ENCODE peak calls at places on chromosomes 1 and 21, in four cellular contexts. One of them, this sample, is unnamed.

GRCh38 chr1:210489491-210489890 is 160.8 kb downstream of the HHAT start:
- DNase-seq in K562: no peak
- DNase-seq in WTC11: no peak
- DNase-seq in HepG2: no peak
- DNase-seq in this sample: no peak

GRCh38 chr21:46062471-46063211 is 35.3 kb upstream of the COL6A2 start:
- DNase-seq in K562: no peak
- DNase-seq in WTC11: no peak
- DNase-seq in HepG2: no peak
- DNase-seq in this sample: no peak

GRCh38 chr1:214404154-214404553 is 123.2 kb downstream of the SMYD2 start:
- DNase-seq in K562: no peak
- DNase-seq in WTC11: no peak
- DNase-seq in HepG2: no peak
- DNase-seq in this sample: no peak

GRCh38 chr1:100328133-100328532 is 24.2 kb upstream of the CDC14A start:
- DNase-seq in K562: no peak
- DNase-seq in WTC11: no peak
- DNase-seq in HepG2: no peak
- DNase-seq in this sample: no peak

GRCh38 chr1:44594353-44594752 is 79.9 kb downstream of the TMEM53 start:
- DNase-seq in K562: no peak
- DNase-seq in WTC11: no peak
- DNase-seq in HepG2: no peak
- DNase-seq in this sample: no peak

GRCh38 chr1:24221246-24221645 is 34.2 kb upstream of the IFNLR1 start:
- DNase-seq in K562: no peak
- DNase-seq in WTC11: no peak
- DNase-seq in HepG2: no peak
- DNase-seq in this sample: no peak

GRCh38 chr1:50697440-50698421 is 262.3 kb downstream of the FAF1 start:
- DNase-seq in K562: no peak
- DNase-seq in WTC11: no peak
- DNase-seq in HepG2: no peak
- DNase-seq in this sample: no peak

GRCh38 chr1:4935807-4936206 is 281.4 kb downstream of the AJAP1 start:
- DNase-seq in K562: no peak
- DNase-seq in WTC11: no peak
- DNase-seq in HepG2: no peak
- DNase-seq in this sample: no peak

GRCh38 chr1:202105571-202106339 is 17.0 kb upstream of the GPR37L1 start:
- DNase-seq in K562: peak
- DNase-seq in WTC11: peak
- DNase-seq in HepG2: no peak
- DNase-seq in this sample: no peak

GRCh38 chr1:236131916-236132315 is 10.4 kb upstream of the GPR137B start:
- DNase-seq in K562: no peak
- DNase-seq in WTC11: no peak
- DNase-seq in HepG2: no peak
- DNase-seq in this sample: no peak

GRCh38 chr1:86201321-86201720 is 44.7 kb upstream of the COL24A1 start:
- DNase-seq in K562: no peak
- DNase-seq in WTC11: no peak
- DNase-seq in HepG2: no peak
- DNase-seq in this sample: no peak

GRCh38 chr1:227893696-227894305 is 53.9 kb downstream of the WNT9A start:
- DNase-seq in K562: no peak
- DNase-seq in WTC11: no peak
- DNase-seq in HepG2: no peak
- DNase-seq in this sample: no peak

GRCh38 chr1:101820080-101820479 is 176.6 kb downstream of the OLFM3 start:
- DNase-seq in K562: no peak
- DNase-seq in WTC11: no peak
- DNase-seq in HepG2: peak
- DNase-seq in this sample: peak

GRCh38 chr1:156378557-156378956 is 9.5 kb downstream of the RHBG start:
- DNase-seq in K562: no peak
- DNase-seq in WTC11: no peak
- DNase-seq in HepG2: no peak
- DNase-seq in this sample: no peak

GRCh38 chr1:147811273-147811672 is 50.9 kb upstream of the GJA5 start:
- DNase-seq in K562: no peak
- DNase-seq in WTC11: no peak
- DNase-seq in HepG2: no peak
- DNase-seq in this sample: no peak

GRCh38 chr21:42174173-42174572 is 44.8 kb upstream of the ABCG1 start:
- DNase-seq in K562: peak
- DNase-seq in WTC11: no peak
- DNase-seq in HepG2: no peak
- DNase-seq in this sample: no peak

GRCh38 chr1:31714442-31715096 is 10.8 kb upstream of the COL16A1 start:
- DNase-seq in K562: peak
- DNase-seq in WTC11: peak
- DNase-seq in HepG2: peak
- DNase-seq in this sample: peak

GRCh38 chr1:98001764-98002163 is 80.9 kb upstream of the DPYD start:
- DNase-seq in K562: no peak
- DNase-seq in WTC11: no peak
- DNase-seq in HepG2: no peak
- DNase-seq in this sample: no peak

GRCh38 chr1:205042911-205043806 is at the start of gene CNTN2:
- DNase-seq in K562: peak
- DNase-seq in WTC11: peak
- DNase-seq in HepG2: no peak
- DNase-seq in this sample: no peak

GRCh38 chr1:174134000-174134659 is 25.2 kb upstream of the RABGAP1L start:
- DNase-seq in K562: no peak
- DNase-seq in WTC11: no peak
- DNase-seq in HepG2: no peak
- DNase-seq in this sample: no peak

GRCh38 chr1:45172015-45172414 is 34.4 kb downstream of the ZSWIM5 start:
- DNase-seq in K562: peak
- DNase-seq in WTC11: no peak
- DNase-seq in HepG2: peak
- DNase-seq in this sample: no peak

GRCh38 chr1:11838349-11839272 is 9.0 kb downstream of the NPPA start:
- DNase-seq in K562: peak
- DNase-seq in WTC11: peak
- DNase-seq in HepG2: peak
- DNase-seq in this sample: peak

GRCh38 chr1:198158766-198159589 is 2.2 kb downstream of the NEK7 start:
- DNase-seq in K562: peak
- DNase-seq in WTC11: peak
- DNase-seq in HepG2: peak
- DNase-seq in this sample: peak

GRCh38 chr1:173508541-173508940 is 31.4 kb downstream of the PRDX6 start:
- DNase-seq in K562: no peak
- DNase-seq in WTC11: no peak
- DNase-seq in HepG2: no peak
- DNase-seq in this sample: no peak

GRCh38 chr1:77081834-77082233 is 137.4 kb downstream of the PIGK start:
- DNase-seq in K562: no peak
- DNase-seq in WTC11: no peak
- DNase-seq in HepG2: no peak
- DNase-seq in this sample: no peak
- TF ChIP-seq ELF4 in K562: no peak
- TF ChIP-seq ELF4 in WTC11: no peak
- TF ChIP-seq ELF4 in HepG2: no peak
- TF ChIP-seq ELF4 in this sample: no peak

DNA sequence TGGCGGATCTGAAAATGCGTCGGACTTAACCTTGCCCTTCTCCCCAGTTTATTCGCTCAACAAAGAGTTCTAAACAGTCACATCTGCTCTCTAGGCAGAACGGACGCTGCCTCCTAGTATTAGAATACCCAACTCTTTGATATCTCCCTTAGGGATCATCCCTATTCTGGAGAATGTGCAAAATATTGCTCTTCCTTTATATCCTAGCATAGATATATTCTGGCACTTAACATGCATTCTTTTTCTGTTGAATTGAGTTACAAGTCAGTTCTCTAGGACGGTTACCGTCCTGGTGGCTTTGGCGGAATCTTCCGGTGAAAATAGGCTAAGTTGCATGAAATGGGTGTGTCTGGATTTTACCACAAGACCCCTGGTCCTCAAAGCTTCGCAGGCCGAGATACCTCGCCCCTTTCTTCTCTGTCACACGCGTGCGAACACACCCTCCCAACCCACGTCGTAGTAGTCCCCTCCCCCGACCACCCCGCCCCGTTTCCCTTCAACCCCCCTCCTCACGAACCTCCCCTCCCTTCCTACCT is 494 bp upstream of the DNAJC6 start:
- DNase-seq in K562: no peak
- DNase-seq in WTC11: no peak
- DNase-seq in HepG2: no peak
- DNase-seq in this sample: no peak
- TF ChIP-seq ELF4 in K562: no peak
- TF ChIP-seq ELF4 in WTC11: no peak
- TF ChIP-seq ELF4 in HepG2: no peak
- TF ChIP-seq ELF4 in this sample: no peak

DNA sequence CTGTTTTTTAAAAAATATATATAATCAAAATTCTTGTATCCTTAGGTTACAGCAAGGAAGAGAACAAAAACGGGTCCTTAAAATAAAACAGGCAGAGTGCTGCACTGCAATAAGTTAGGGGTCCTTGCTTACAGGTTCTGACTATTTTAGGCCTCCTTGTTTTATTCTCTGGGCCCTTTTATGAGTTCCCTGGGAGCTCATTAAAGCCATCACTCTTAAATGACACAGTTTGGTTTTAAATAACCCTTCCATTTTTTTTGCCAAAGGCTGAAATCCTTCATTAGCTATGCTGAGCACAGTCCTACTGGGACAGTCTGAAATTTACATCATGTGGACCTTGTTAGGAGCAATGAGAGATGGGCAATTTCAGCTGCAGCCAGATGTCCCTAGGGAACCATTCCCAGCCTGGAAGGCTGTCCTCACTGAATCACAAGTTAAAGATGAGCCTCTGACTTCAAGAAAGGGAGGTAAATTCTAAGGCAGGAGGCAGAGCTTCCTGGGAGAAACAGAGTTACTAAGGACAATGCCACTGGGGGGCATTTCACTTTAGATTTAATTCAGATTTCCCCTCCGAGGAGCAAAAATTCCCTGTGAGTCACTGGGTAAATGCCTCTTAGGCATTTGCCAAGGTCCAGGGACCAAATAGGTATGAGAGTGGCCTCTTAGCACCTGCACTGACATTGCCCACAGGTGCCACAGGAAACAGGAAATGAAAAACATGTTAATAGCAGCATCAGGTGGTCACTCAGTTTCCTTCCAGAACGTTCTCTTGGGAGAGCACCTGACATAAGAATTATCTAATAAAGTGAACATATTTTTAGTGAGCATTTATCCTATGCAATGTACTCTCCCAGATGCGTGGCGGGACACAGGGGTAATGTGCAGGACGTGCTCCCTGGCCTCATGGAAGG is 3.8 kb upstream of the MUL1 start:
- DNase-seq in K562: no peak
- DNase-seq in WTC11: no peak
- DNase-seq in HepG2: no peak
- DNase-seq in this sample: no peak
- TF ChIP-seq ELF4 in K562: no peak
- TF ChIP-seq ELF4 in WTC11: no peak
- TF ChIP-seq ELF4 in HepG2: no peak
- TF ChIP-seq ELF4 in this sample: no peak

GRCh38 chr1:234533034-234533571 is 54.1 kb upstream of the TARBP1 start:
- DNase-seq in K562: no peak
- DNase-seq in WTC11: no peak
- DNase-seq in HepG2: no peak
- DNase-seq in this sample: no peak

GRCh38 chr1:234535763-234536515 is 57.0 kb upstream of the TARBP1 start:
- DNase-seq in K562: no peak
- DNase-seq in WTC11: no peak
- DNase-seq in HepG2: no peak
- DNase-seq in this sample: no peak

GRCh38 chr1:234535208-234535607 is 56.2 kb upstream of the TARBP1 start:
- DNase-seq in K562: no peak
- DNase-seq in WTC11: no peak
- DNase-seq in HepG2: no peak
- DNase-seq in this sample: no peak

GRCh38 chr1:234532511-234532922 is 53.5 kb upstream of the TARBP1 start:
- DNase-seq in K562: no peak
- DNase-seq in WTC11: no peak
- DNase-seq in HepG2: no peak
- DNase-seq in this sample: no peak

DNA sequence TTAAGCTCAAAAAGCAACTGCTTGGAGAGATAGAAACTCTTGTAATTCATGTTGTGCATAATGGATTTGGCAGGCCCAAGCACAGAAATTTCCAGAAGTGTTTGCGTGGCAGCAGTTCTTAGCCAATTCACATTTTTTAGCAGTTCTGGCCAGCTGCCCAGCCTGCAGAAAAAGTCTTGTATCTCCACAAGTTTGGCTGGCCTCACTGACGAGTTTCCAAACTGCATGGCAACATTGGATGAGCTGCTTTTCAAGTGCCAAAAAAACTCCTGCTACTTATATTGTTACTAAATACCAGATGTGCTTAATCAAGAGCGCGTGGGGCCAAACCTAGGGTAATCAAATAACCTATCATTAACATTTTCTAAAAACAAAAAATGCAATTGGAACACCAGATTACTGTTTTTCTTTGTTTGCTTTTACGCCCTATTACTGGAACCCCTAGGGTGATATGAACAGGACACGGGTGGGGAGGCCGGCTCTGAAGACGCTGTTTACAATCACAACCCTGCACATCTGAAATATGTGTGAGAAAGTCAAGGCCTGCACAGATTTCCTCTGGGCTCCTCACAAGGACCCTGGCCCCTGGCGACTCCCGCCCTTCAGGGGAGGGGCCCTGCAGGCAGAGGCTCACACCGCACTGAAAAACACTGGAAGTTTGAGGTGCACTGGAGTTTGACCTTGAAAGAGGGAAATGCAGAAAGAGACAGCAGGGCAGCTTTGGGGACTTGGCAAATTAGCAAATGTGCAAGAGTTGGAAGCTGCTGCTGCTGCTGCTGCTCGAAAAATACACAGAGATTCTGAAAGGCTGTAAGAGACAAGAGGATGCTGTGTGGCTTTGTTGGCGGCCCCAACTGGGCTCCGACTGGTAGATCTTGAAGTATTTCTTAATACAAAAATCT is 55.2 kb upstream of the TARBP1 start:
- DNase-seq in K562: no peak
- DNase-seq in WTC11: no peak
- DNase-seq in HepG2: no peak
- DNase-seq in this sample: no peak
- TF ChIP-seq ELF4 in K562: no peak
- TF ChIP-seq ELF4 in WTC11: no peak
- TF ChIP-seq ELF4 in HepG2: no peak
- TF ChIP-seq ELF4 in this sample: no peak

GRCh38 chr1:38500352-38500751 is 359.2 kb downstream of the RRAGC start:
- DNase-seq in K562: no peak
- DNase-seq in WTC11: no peak
- DNase-seq in HepG2: no peak
- DNase-seq in this sample: peak
- TF ChIP-seq ELF4 in K562: no peak
- TF ChIP-seq ELF4 in WTC11: no peak
- TF ChIP-seq ELF4 in HepG2: no peak
- TF ChIP-seq ELF4 in this sample: no peak

This sample was measured in HEK293T.